ENCODE peak calls at places on chromosome 9, in four cellular contexts. One of them, this sample, is unnamed.

GRCh38 chr9:14455243-14455642 is 141.3 kb upstream of the NFIB start:
- DNase-seq in cardiac fibroblast: no peak
- DNase-seq in right lobe of liver: no peak
- DNase-seq in heart right ventricle: no peak
- DNase-seq in this sample: no peak

GRCh38 chr9:91285729-91286353 is 75.9 kb downstream of the AUH start:
- DNase-seq in cardiac fibroblast: peak
- DNase-seq in right lobe of liver: no peak
- DNase-seq in heart right ventricle: no peak
- DNase-seq in this sample: no peak

GRCh38 chr9:138048184-138048583 is 170.6 kb downstream of the CACNA1B start:
- DNase-seq in cardiac fibroblast: no peak
- DNase-seq in right lobe of liver: no peak
- DNase-seq in heart right ventricle: no peak
- DNase-seq in this sample: no peak

GRCh38 chr9:5566054-5566618 is 55.8 kb downstream of the PDCD1LG2 start:
- DNase-seq in cardiac fibroblast: no peak
- DNase-seq in right lobe of liver: no peak
- DNase-seq in heart right ventricle: no peak
- DNase-seq in this sample: no peak

GRCh38 chr9:7266911-7267555 is 509.3 kb downstream of the KDM4C start:
- DNase-seq in cardiac fibroblast: no peak
- DNase-seq in right lobe of liver: no peak
- DNase-seq in heart right ventricle: no peak
- DNase-seq in this sample: no peak

GRCh38 chr9:72362680-72363139 is 2.3 kb downstream of the ZFAND5 start:
- DNase-seq in cardiac fibroblast: peak
- DNase-seq in right lobe of liver: peak
- DNase-seq in heart right ventricle: peak
- DNase-seq in this sample: peak

GRCh38 chr9:137721479-137721878 is 102.7 kb downstream of the EHMT1 start:
- DNase-seq in cardiac fibroblast: no peak
- DNase-seq in right lobe of liver: no peak
- DNase-seq in heart right ventricle: no peak
- DNase-seq in this sample: no peak

GRCh38 chr9:16653491-16654407 is 216.7 kb downstream of the BNC2 start:
- DNase-seq in cardiac fibroblast: peak
- DNase-seq in right lobe of liver: peak
- DNase-seq in heart right ventricle: no peak
- DNase-seq in this sample: no peak

GRCh38 chr9:131275332-131276106 is 791 bp downstream of the FAM78A start:
- DNase-seq in cardiac fibroblast: no peak
- DNase-seq in right lobe of liver: no peak
- DNase-seq in heart right ventricle: peak
- DNase-seq in this sample: no peak

GRCh38 chr9:36276254-36276653 is 18.0 kb upstream of the GNE start:
- DNase-seq in cardiac fibroblast: no peak
- DNase-seq in right lobe of liver: no peak
- DNase-seq in heart right ventricle: no peak
- DNase-seq in this sample: no peak

GRCh38 chr9:108300296-108301287 is 555.2 kb downstream of the ACTL7B start:
- DNase-seq in cardiac fibroblast: no peak
- DNase-seq in right lobe of liver: no peak
- DNase-seq in heart right ventricle: no peak
- DNase-seq in this sample: no peak

GRCh38 chr9:106218854-106219253 is 524.5 kb downstream of the TMEM38B start:
- DNase-seq in cardiac fibroblast: no peak
- DNase-seq in right lobe of liver: no peak
- DNase-seq in heart right ventricle: no peak
- DNase-seq in this sample: no peak

GRCh38 chr9:98569070-98569469 is 139.7 kb downstream of the GABBR2 start:
- DNase-seq in cardiac fibroblast: no peak
- DNase-seq in right lobe of liver: no peak
- DNase-seq in heart right ventricle: no peak
- DNase-seq in this sample: no peak

GRCh38 chr9:5269249-5269715 is 35.2 kb downstream of the RLN2 start:
- DNase-seq in cardiac fibroblast: peak
- DNase-seq in right lobe of liver: no peak
- DNase-seq in heart right ventricle: no peak
- DNase-seq in this sample: peak

DNA sequence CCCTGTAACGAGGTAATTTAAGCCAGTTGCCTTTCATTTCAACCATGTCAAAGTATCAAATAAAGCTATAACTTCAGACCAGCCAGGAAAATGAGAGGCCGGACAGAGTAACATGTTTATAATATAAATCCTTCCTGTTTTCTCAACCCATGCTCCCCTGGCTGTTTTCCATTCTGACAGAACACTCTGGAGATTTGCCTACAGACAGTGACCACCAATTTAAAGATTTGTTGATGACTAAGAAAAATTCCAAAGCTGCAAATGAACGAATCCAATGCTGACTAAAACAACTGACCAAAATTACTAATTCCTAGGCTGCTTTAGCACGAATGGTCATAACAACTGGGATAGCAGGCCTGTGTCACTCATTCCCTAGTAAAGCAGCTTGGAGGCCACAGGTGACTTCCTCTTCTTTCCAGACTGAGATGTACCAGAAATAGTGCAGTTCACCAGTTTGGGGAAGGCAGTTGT is 141.4 kb downstream of the AOPEP start:
- DNase-seq in cardiac fibroblast: peak
- DNase-seq in right lobe of liver: no peak
- DNase-seq in heart right ventricle: no peak
- DNase-seq in this sample: peak
- H3K4me3 ChIP-seq in cardiac fibroblast: no peak
- H3K4me3 ChIP-seq in right lobe of liver: no peak
- H3K4me3 ChIP-seq in heart right ventricle: peak
- H3K4me3 ChIP-seq in this sample: no peak

DNA sequence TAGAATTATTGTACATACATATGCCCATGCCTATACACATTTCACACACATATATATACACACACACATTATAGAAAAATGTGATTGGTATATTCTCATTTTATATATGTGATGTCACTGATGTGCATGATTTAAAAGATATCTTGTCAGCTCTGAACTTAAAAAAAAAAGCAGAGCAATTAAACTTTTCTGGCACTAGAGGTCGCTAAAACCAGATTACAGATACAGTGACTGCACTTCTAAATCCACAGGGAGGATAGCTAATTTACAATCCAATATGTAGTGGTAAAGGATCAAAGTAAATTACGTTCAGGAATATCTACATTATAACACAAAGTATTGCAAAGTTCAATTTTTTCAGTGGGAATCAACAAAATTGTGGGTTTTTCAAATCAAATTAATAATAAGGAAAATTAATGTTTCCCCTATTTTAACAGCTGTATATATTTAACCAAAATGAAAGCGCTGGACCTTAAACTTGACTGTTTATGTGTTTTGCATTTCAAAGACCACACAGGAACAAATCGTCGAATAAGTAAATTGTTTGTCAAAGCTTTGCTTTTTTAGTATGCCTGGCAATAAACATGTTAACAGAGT is 1201.2 kb upstream of the C9orf72 start:
- DNase-seq in cardiac fibroblast: peak
- DNase-seq in right lobe of liver: no peak
- DNase-seq in heart right ventricle: no peak
- DNase-seq in this sample: no peak
- TF ChIP-seq CTCF in cardiac fibroblast: peak
- TF ChIP-seq CTCF in right lobe of liver: peak
- TF ChIP-seq CTCF in heart right ventricle: peak
- TF ChIP-seq CTCF in this sample: no peak

DNA sequence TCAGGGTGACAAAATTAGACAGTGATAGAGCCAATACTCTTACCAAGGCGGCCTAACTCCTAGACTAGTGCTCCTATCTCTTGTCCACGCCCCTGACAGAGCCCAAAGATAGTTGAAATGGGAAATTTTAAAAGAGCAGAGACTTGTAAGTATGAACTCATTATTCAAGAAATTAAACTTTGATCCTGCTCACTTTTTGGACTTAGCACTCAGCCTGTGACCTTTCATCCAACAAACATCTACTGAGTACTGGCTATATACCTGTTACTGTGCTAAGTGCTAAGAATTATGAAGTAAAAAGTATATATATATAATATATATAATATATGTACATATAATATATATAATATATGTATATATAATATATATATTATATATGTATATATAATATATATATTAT is 1.2 kb downstream of the INVS start:
- DNase-seq in cardiac fibroblast: no peak
- DNase-seq in right lobe of liver: no peak
- DNase-seq in heart right ventricle: no peak
- DNase-seq in this sample: no peak
- H3K4me3 ChIP-seq in cardiac fibroblast: no peak
- H3K4me3 ChIP-seq in right lobe of liver: peak
- H3K4me3 ChIP-seq in heart right ventricle: peak
- H3K4me3 ChIP-seq in this sample: peak

GRCh38 chr9:38171926-38172325 is 102.9 kb upstream of the SHB start:
- DNase-seq in cardiac fibroblast: no peak
- DNase-seq in right lobe of liver: no peak
- DNase-seq in heart right ventricle: no peak
- DNase-seq in this sample: no peak
- TF ChIP-seq CTCF in cardiac fibroblast: no peak
- TF ChIP-seq CTCF in right lobe of liver: no peak
- TF ChIP-seq CTCF in heart right ventricle: no peak
- TF ChIP-seq CTCF in this sample: no peak

GRCh38 chr9:115604831-115605483 is 487.0 kb upstream of the TNC start:
- DNase-seq in cardiac fibroblast: peak
- DNase-seq in right lobe of liver: no peak
- DNase-seq in heart right ventricle: no peak
- DNase-seq in this sample: peak

GRCh38 chr9:115601456-115601855 is 483.5 kb upstream of the TNC start:
- DNase-seq in cardiac fibroblast: no peak
- DNase-seq in right lobe of liver: no peak
- DNase-seq in heart right ventricle: no peak
- DNase-seq in this sample: no peak

GRCh38 chr9:115606851-115607250 is 488.9 kb upstream of the TNC start:
- DNase-seq in cardiac fibroblast: peak
- DNase-seq in right lobe of liver: no peak
- DNase-seq in heart right ventricle: no peak
- DNase-seq in this sample: peak
- H3K4me3 ChIP-seq in cardiac fibroblast: no peak
- H3K4me3 ChIP-seq in right lobe of liver: no peak
- H3K4me3 ChIP-seq in heart right ventricle: no peak
- H3K4me3 ChIP-seq in this sample: no peak

DNA sequence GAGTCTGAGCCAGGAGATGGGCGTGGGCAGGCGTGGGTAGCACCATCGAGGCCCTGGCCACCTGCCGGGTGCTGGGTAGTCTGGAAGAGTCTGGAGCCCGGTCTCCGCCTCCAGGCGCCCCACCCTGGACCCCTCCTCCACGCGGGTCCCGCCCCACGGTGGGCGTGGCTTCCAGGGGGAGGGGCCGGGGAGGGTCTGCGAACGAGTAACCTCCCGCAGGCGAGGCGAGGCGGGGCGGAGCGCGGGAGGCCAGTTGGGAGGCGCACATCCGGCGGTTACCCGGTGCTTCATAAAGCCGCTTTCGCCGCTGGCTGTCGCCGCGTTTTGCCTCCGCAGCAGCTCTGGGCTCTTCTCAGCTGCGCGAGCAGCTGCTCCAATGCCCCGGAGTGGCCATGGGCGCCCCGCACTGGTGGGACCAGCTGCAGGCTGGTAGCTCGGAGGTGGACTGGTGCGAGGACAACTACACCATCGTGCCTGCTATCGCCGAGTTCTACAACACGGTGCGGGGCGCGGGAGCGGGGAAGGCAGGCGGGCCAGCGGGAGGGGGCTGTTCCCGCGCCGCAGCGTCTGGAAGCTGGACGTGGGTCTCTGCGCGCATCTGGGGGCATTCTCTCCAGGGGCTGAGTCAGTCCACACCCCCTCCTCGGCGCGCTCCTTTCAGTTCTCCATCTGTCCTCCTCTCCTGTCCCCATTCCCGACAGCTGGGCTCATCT is at the start of gene ACER2:
- DNase-seq in cardiac fibroblast: peak
- DNase-seq in right lobe of liver: peak
- DNase-seq in heart right ventricle: peak
- DNase-seq in this sample: peak
- TF ChIP-seq CTCF in cardiac fibroblast: no peak
- TF ChIP-seq CTCF in right lobe of liver: peak
- TF ChIP-seq CTCF in heart right ventricle: no peak
- TF ChIP-seq CTCF in this sample: peak

GRCh38 chr9:121267689-121268597 is at the start of gene GSN:
- DNase-seq in cardiac fibroblast: peak
- DNase-seq in right lobe of liver: peak
- DNase-seq in heart right ventricle: peak
- DNase-seq in this sample: peak

GRCh38 chr9:121269030-121269887 is 1.3 kb downstream of the GSN start:
- DNase-seq in cardiac fibroblast: no peak
- DNase-seq in right lobe of liver: no peak
- DNase-seq in heart right ventricle: no peak
- DNase-seq in this sample: peak

GRCh38 chr9:121266356-121266755 is 1.6 kb upstream of the GSN start:
- DNase-seq in cardiac fibroblast: no peak
- DNase-seq in right lobe of liver: no peak
- DNase-seq in heart right ventricle: no peak
- DNase-seq in this sample: no peak

GRCh38 chr9:121268598-121269029 is 652 bp downstream of the GSN start:
- DNase-seq in cardiac fibroblast: no peak
- DNase-seq in right lobe of liver: no peak
- DNase-seq in heart right ventricle: no peak
- DNase-seq in this sample: no peak

DNA sequence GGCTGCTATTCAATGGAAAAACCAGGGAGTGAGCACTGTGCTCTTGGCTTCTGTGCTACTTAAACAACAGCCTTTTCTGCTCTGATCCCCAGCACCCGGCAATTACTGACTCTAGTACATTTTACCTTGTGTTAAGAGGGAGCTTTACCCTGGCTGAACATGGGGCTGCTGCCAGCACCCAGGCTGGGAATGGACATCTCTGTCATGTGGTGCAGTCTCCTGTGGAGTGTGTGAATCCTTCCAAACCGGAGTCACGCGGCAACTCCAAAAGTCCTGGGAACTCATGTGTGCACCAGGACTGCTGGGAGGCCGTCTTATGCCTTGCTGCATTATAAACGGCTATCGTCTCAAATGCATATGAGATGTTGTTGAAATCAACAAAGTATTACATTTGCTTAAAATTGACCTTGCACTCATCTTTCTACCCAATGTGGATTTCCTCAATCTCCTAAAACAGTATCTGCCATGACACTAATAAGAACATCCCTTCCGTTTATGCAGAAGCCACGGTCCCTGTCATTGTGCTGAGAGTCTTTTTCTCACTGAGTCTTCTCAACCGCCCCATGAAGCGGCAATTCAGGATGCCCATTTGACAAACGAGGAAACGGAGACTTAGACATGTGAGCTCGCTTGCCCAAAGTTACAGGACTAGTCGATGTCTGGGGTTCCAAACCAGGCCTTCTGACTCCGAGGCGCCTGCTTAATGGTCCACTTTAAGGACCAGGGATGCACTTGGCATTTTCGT is 884 bp upstream of the GSN start:
- DNase-seq in cardiac fibroblast: no peak
- DNase-seq in right lobe of liver: no peak
- DNase-seq in heart right ventricle: peak
- DNase-seq in this sample: peak
- H3K4me3 ChIP-seq in cardiac fibroblast: no peak
- H3K4me3 ChIP-seq in right lobe of liver: no peak
- H3K4me3 ChIP-seq in heart right ventricle: peak
- H3K4me3 ChIP-seq in this sample: peak

DNA sequence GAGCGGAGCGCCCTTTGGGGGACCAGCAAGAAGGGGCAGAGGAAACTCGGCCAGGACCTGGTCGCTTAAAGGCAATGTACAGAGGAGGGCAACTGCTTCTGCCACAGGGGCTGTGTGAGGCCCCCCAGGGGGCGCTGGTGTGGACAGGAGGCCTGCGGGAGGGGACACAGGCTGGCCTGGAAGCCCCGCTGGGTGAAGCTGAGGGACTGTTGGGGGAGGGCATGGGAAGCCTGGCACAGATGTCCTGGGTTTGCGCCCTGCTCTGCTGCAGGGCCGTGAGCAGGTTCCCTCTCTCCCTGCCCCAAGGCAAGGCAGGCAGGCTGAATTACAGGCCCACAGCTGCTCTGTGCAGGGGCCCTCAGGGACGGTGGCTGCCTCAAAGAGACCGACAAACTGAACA is 5.4 kb downstream of the MED22 start:
- DNase-seq in cardiac fibroblast: no peak
- DNase-seq in right lobe of liver: no peak
- DNase-seq in heart right ventricle: no peak
- DNase-seq in this sample: no peak
- TF ChIP-seq CTCF in cardiac fibroblast: peak
- TF ChIP-seq CTCF in right lobe of liver: no peak
- TF ChIP-seq CTCF in heart right ventricle: no peak
- TF ChIP-seq CTCF in this sample: peak